ENCODE peak calls at places on chromosomes 13 and 19, in seven cellular contexts. One of them, this sample, is unnamed.

GRCh38 chr13:104314926-104315535 is 1248.8 kb upstream of the SLC10A2 start:
- DNase-seq in CD4-positive, alpha-beta T cell: no peak
- DNase-seq in C1 segment of cervical spinal cord: no peak
- DNase-seq in AG09309: no peak
- DNase-seq in amygdala: no peak
- DNase-seq in dermis blood vessel endothelial cell: no peak
- DNase-seq in activated naive CD4-positive, alpha-beta T cell treated with Interleukin-2 at 50 U/mL for 16 hours: no peak
- DNase-seq in this sample: no peak

GRCh38 chr19:11881151-11881800 is 6.3 kb upstream of the ZNF69 start:
- DNase-seq in dermis blood vessel endothelial cell: peak
- DNase-seq in CD4-positive, alpha-beta T cell: peak
- DNase-seq in activated naive CD4-positive, alpha-beta T cell treated with Interleukin-2 at 50 U/mL for 16 hours: peak
- DNase-seq in C1 segment of cervical spinal cord: no peak
- DNase-seq in AG09309: no peak
- DNase-seq in amygdala: no peak
- DNase-seq in this sample: peak

GRCh38 chr13:44337581-44337980 is 36.0 kb upstream of the SERP2 start:
- DNase-seq in activated naive CD4-positive, alpha-beta T cell treated with Interleukin-2 at 50 U/mL for 16 hours: no peak
- DNase-seq in C1 segment of cervical spinal cord: no peak
- DNase-seq in amygdala: no peak
- DNase-seq in CD4-positive, alpha-beta T cell: no peak
- DNase-seq in dermis blood vessel endothelial cell: no peak
- DNase-seq in AG09309: no peak
- DNase-seq in this sample: no peak

GRCh38 chr13:105410602-105411001 is 1124.9 kb downstream of the EFNB2 start:
- DNase-seq in AG09309: peak
- DNase-seq in amygdala: no peak
- DNase-seq in dermis blood vessel endothelial cell: peak
- DNase-seq in C1 segment of cervical spinal cord: peak
- DNase-seq in CD4-positive, alpha-beta T cell: peak
- DNase-seq in activated naive CD4-positive, alpha-beta T cell treated with Interleukin-2 at 50 U/mL for 16 hours: peak
- DNase-seq in this sample: peak

GRCh38 chr13:44230071-44230470 is 143.6 kb upstream of the SERP2 start:
- DNase-seq in activated naive CD4-positive, alpha-beta T cell treated with Interleukin-2 at 50 U/mL for 16 hours: no peak
- DNase-seq in CD4-positive, alpha-beta T cell: no peak
- DNase-seq in AG09309: no peak
- DNase-seq in dermis blood vessel endothelial cell: no peak
- DNase-seq in amygdala: no peak
- DNase-seq in C1 segment of cervical spinal cord: no peak
- DNase-seq in this sample: no peak

GRCh38 chr19:57934820-57935665 is at the start of gene ZNF418:
- DNase-seq in amygdala: peak
- DNase-seq in dermis blood vessel endothelial cell: peak
- DNase-seq in C1 segment of cervical spinal cord: peak
- DNase-seq in CD4-positive, alpha-beta T cell: no peak
- DNase-seq in activated naive CD4-positive, alpha-beta T cell treated with Interleukin-2 at 50 U/mL for 16 hours: peak
- DNase-seq in AG09309: peak
- DNase-seq in this sample: peak

GRCh38 chr19:6218497-6219146 is 61.2 kb downstream of the MLLT1 start:
- DNase-seq in C1 segment of cervical spinal cord: peak
- DNase-seq in activated naive CD4-positive, alpha-beta T cell treated with Interleukin-2 at 50 U/mL for 16 hours: peak
- DNase-seq in amygdala: peak
- DNase-seq in AG09309: peak
- DNase-seq in dermis blood vessel endothelial cell: peak
- DNase-seq in CD4-positive, alpha-beta T cell: peak
- DNase-seq in this sample: peak

GRCh38 chr13:50809133-50810090 is 34.1 kb downstream of the DLEU7 start:
- DNase-seq in amygdala: no peak
- DNase-seq in C1 segment of cervical spinal cord: no peak
- DNase-seq in AG09309: peak
- DNase-seq in dermis blood vessel endothelial cell: no peak
- DNase-seq in activated naive CD4-positive, alpha-beta T cell treated with Interleukin-2 at 50 U/mL for 16 hours: no peak
- DNase-seq in CD4-positive, alpha-beta T cell: no peak
- DNase-seq in this sample: no peak

GRCh38 chr13:33205804-33206221 is 79.7 kb downstream of the STARD13 start:
- DNase-seq in amygdala: no peak
- DNase-seq in CD4-positive, alpha-beta T cell: no peak
- DNase-seq in dermis blood vessel endothelial cell: peak
- DNase-seq in activated naive CD4-positive, alpha-beta T cell treated with Interleukin-2 at 50 U/mL for 16 hours: no peak
- DNase-seq in AG09309: no peak
- DNase-seq in C1 segment of cervical spinal cord: no peak
- DNase-seq in this sample: no peak

GRCh38 chr13:109412232-109412935 is 374.0 kb downstream of the IRS2 start:
- DNase-seq in dermis blood vessel endothelial cell: no peak
- DNase-seq in CD4-positive, alpha-beta T cell: no peak
- DNase-seq in activated naive CD4-positive, alpha-beta T cell treated with Interleukin-2 at 50 U/mL for 16 hours: no peak
- DNase-seq in AG09309: no peak
- DNase-seq in C1 segment of cervical spinal cord: no peak
- DNase-seq in amygdala: peak
- DNase-seq in this sample: peak

This sample was measured in Right ventricle myocardium superior.